ENCODE peak calls at places on chromosomes 5 and 9, in ten cellular contexts. One of them, this sample, is unnamed.

GRCh38 chr9:137021979-137022619 is 5.9 kb downstream of the ABCA2 start:
- DNase-seq in NCI-H1105: no peak
- DNase-seq in activated effector memory CD4-positive, alpha-beta T cell treated with anti-CD3 and anti-CD28 coated beads, Interleukin-2, amount 50 U/mL, for 16 hours: peak
- DNase-seq in GM13977: peak
- DNase-seq in brain microvascular endothelial cell: peak
- DNase-seq in mammary epithelial cell: peak
- DNase-seq in GM13976: peak
- DNase-seq in GM19239: no peak
- DNase-seq in cardiac septum: no peak
- DNase-seq in kidney: no peak
- DNase-seq in this sample: no peak

GRCh38 chr5:86143837-86144236 is 473.9 kb upstream of the COX7C start:
- DNase-seq in brain microvascular endothelial cell: no peak
- DNase-seq in mammary epithelial cell: no peak
- DNase-seq in GM13976: no peak
- DNase-seq in kidney: no peak
- DNase-seq in GM19239: no peak
- DNase-seq in NCI-H1105: no peak
- DNase-seq in activated effector memory CD4-positive, alpha-beta T cell treated with anti-CD3 and anti-CD28 coated beads, Interleukin-2, amount 50 U/mL, for 16 hours: no peak
- DNase-seq in GM13977: no peak
- DNase-seq in cardiac septum: no peak
- DNase-seq in this sample: no peak

GRCh38 chr5:179542170-179542569 is 8.2 kb upstream of the RUFY1 start:
- DNase-seq in brain microvascular endothelial cell: no peak
- DNase-seq in mammary epithelial cell: no peak
- DNase-seq in cardiac septum: no peak
- DNase-seq in NCI-H1105: no peak
- DNase-seq in GM19239: no peak
- DNase-seq in GM13977: no peak
- DNase-seq in kidney: no peak
- DNase-seq in GM13976: no peak
- DNase-seq in activated effector memory CD4-positive, alpha-beta T cell treated with anti-CD3 and anti-CD28 coated beads, Interleukin-2, amount 50 U/mL, for 16 hours: no peak
- DNase-seq in this sample: no peak

GRCh38 chr5:158614951-158615350 is 484.8 kb downstream of the EBF1 start:
- DNase-seq in brain microvascular endothelial cell: no peak
- DNase-seq in cardiac septum: no peak
- DNase-seq in GM13977: no peak
- DNase-seq in NCI-H1105: no peak
- DNase-seq in mammary epithelial cell: no peak
- DNase-seq in activated effector memory CD4-positive, alpha-beta T cell treated with anti-CD3 and anti-CD28 coated beads, Interleukin-2, amount 50 U/mL, for 16 hours: no peak
- DNase-seq in GM19239: no peak
- DNase-seq in kidney: no peak
- DNase-seq in GM13976: no peak
- DNase-seq in this sample: peak

GRCh38 chr9:130117376-130117775 is 54.8 kb upstream of the NCS1 start:
- DNase-seq in GM19239: no peak
- DNase-seq in NCI-H1105: no peak
- DNase-seq in GM13976: no peak
- DNase-seq in kidney: no peak
- DNase-seq in cardiac septum: no peak
- DNase-seq in GM13977: no peak
- DNase-seq in mammary epithelial cell: no peak
- DNase-seq in brain microvascular endothelial cell: no peak
- DNase-seq in activated effector memory CD4-positive, alpha-beta T cell treated with anti-CD3 and anti-CD28 coated beads, Interleukin-2, amount 50 U/mL, for 16 hours: no peak
- DNase-seq in this sample: no peak

GRCh38 chr9:4574657-4575243 is 84.5 kb downstream of the SLC1A1 start:
- DNase-seq in cardiac septum: no peak
- DNase-seq in kidney: no peak
- DNase-seq in GM13977: peak
- DNase-seq in mammary epithelial cell: no peak
- DNase-seq in NCI-H1105: no peak
- DNase-seq in brain microvascular endothelial cell: no peak
- DNase-seq in activated effector memory CD4-positive, alpha-beta T cell treated with anti-CD3 and anti-CD28 coated beads, Interleukin-2, amount 50 U/mL, for 16 hours: no peak
- DNase-seq in GM13976: peak
- DNase-seq in GM19239: no peak
- DNase-seq in this sample: no peak

GRCh38 chr9:15606667-15607472 is 54.0 kb downstream of the CCDC171 start:
- DNase-seq in activated effector memory CD4-positive, alpha-beta T cell treated with anti-CD3 and anti-CD28 coated beads, Interleukin-2, amount 50 U/mL, for 16 hours: no peak
- DNase-seq in GM13977: peak
- DNase-seq in brain microvascular endothelial cell: peak
- DNase-seq in mammary epithelial cell: peak
- DNase-seq in GM19239: peak
- DNase-seq in NCI-H1105: peak
- DNase-seq in cardiac septum: no peak
- DNase-seq in GM13976: peak
- DNase-seq in kidney: no peak
- DNase-seq in this sample: peak

GRCh38 chr9:1200847-1201251 is 150.7 kb downstream of the DMRT2 start:
- DNase-seq in GM13977: no peak
- DNase-seq in cardiac septum: no peak
- DNase-seq in brain microvascular endothelial cell: no peak
- DNase-seq in activated effector memory CD4-positive, alpha-beta T cell treated with anti-CD3 and anti-CD28 coated beads, Interleukin-2, amount 50 U/mL, for 16 hours: no peak
- DNase-seq in GM19239: no peak
- DNase-seq in GM13976: no peak
- DNase-seq in kidney: no peak
- DNase-seq in NCI-H1105: no peak
- DNase-seq in mammary epithelial cell: no peak
- DNase-seq in this sample: no peak

GRCh38 chr5:99037668-99038067 is 108.9 kb upstream of the CHD1 start:
- DNase-seq in activated effector memory CD4-positive, alpha-beta T cell treated with anti-CD3 and anti-CD28 coated beads, Interleukin-2, amount 50 U/mL, for 16 hours: peak
- DNase-seq in GM13976: no peak
- DNase-seq in cardiac septum: no peak
- DNase-seq in brain microvascular endothelial cell: peak
- DNase-seq in mammary epithelial cell: no peak
- DNase-seq in GM13977: no peak
- DNase-seq in kidney: no peak
- DNase-seq in GM19239: no peak
- DNase-seq in NCI-H1105: no peak
- DNase-seq in this sample: no peak

GRCh38 chr9:99130069-99130468 is 25.2 kb downstream of the TGFBR1 start:
- DNase-seq in GM19239: no peak
- DNase-seq in brain microvascular endothelial cell: no peak
- DNase-seq in GM13977: peak
- DNase-seq in mammary epithelial cell: no peak
- DNase-seq in cardiac septum: no peak
- DNase-seq in kidney: no peak
- DNase-seq in activated effector memory CD4-positive, alpha-beta T cell treated with anti-CD3 and anti-CD28 coated beads, Interleukin-2, amount 50 U/mL, for 16 hours: no peak
- DNase-seq in NCI-H1105: no peak
- DNase-seq in GM13976: peak
- DNase-seq in this sample: no peak

This sample was measured in fibroblast of gingiva.